ENCODE peak calls at places on chromosomes 3 and 15, in ten cellular contexts. E is A549, J is stomach, V is Peyer's patch, U is GM12891, P is body of pancreas, Y is HepG2, N is esophagus muscularis mucosa, H is HCT116, B is ovary. O is an unnamed sample.
A peak's percentile ranks its signal among the peaks of the same experiment; 100 is the strongest.

GRCh38 chr15:64379216-64379960 is 1.9 kb downstream of the PCLAF start:
- DNase-seq in Y (no peak), E (no peak), P (no peak), U (no peak), J (no peak), H (no peak), V (no peak), N (no peak), B (no peak), O (no peak)

GRCh38 chr3:148203263-148204010 is 494.3 kb upstream of the AGTR1 start:
- DNase-seq in H (no peak), N (no peak), B (no peak), U (no peak), E (no peak), P (no peak), Y (no peak), V (no peak), J (no peak), O (no peak)

GRCh38 chr3:177294221-177294620 is 96.9 kb upstream of the TBL1XR1 start:
- DNase-seq in P (peak; percentile 28), H (no peak), B (no peak), V (no peak), J (peak; percentile 62), E (no peak), U (no peak), N (no peak), Y (no peak), O (no peak)

GRCh38 chr3:45223889-45224730 is 2.0 kb downstream of the TMEM158 start:
- DNase-seq in Y (no peak), V (no peak), P (no peak), E (no peak), B (no peak), N (no peak), H (no peak), U (no peak), J (no peak), O (no peak)

GRCh38 chr3:148971819-148972218 is 19.5 kb upstream of the GYG1 start:
- DNase-seq in U (no peak), V (no peak), B (peak; percentile 81), E (no peak), Y (no peak), J (peak; percentile 47), H (no peak), P (peak; percentile 65), N (no peak), O (no peak)

GRCh38 chr15:80478075-80478474 is 73.9 kb downstream of the ARNT2 start:
- DNase-seq in V (no peak), E (no peak), J (no peak), Y (no peak), N (no peak), H (no peak), U (no peak), P (no peak), B (no peak), O (no peak)

GRCh38 chr3:107271787-107272387 is 105.4 kb upstream of the CCDC54 start:
- DNase-seq in H (peak; percentile 19), B (no peak), U (no peak), V (no peak), E (peak; percentile 41), N (no peak), Y (peak; percentile 18), P (no peak), J (no peak), O (no peak)

GRCh38 chr3:118828351-118828750 is 206.3 kb downstream of the IGSF11 start:
- DNase-seq in V (no peak), N (peak; percentile 91), Y (no peak), H (no peak), U (no peak), E (no peak), B (no peak), P (no peak), J (no peak), O (no peak)

GRCh38 chr3:128473180-128473519 is 6.5 kb upstream of the DNAJB8 start:
- DNase-seq in P (peak; percentile 72), B (no peak), J (no peak), U (no peak), V (no peak), Y (no peak), H (no peak), N (no peak), E (no peak), O (no peak)

GRCh38 chr3:122977645-122978466 is 49.7 kb downstream of the SEMA5B start:
- DNase-seq in N (no peak), P (peak; percentile 51), V (no peak), E (peak; percentile 10), B (no peak), H (no peak), J (no peak), Y (peak; percentile 73), U (no peak), O (peak; percentile 87)

GRCh38 chr3:126827121-126827520 is 123.1 kb downstream of the CHCHD6 start:
- DNase-seq in J (no peak), E (no peak), H (no peak), Y (no peak), P (no peak), B (no peak), U (no peak), N (peak; percentile 92), V (no peak), O (no peak)

GRCh38 chr3:141229132-141229531 is 2.5 kb upstream of the PXYLP1 start:
- DNase-seq in H (no peak), B (no peak), P (no peak), E (no peak), J (no peak), V (no peak), Y (no peak), N (no peak), U (no peak), O (no peak)

GRCh38 chr15:73212424-73212823 is 156.3 kb downstream of the HCN4 start:
- DNase-seq in P (no peak), U (no peak), E (no peak), Y (no peak), N (no peak), B (no peak), J (no peak), V (no peak), H (no peak), O (no peak)

GRCh38 chr15:38242055-38242454 is 10.6 kb upstream of the SPRED1 start:
- DNase-seq in Y (no peak), B (no peak), U (no peak), H (no peak), P (no peak), J (no peak), E (no peak), N (no peak), V (no peak), O (no peak)

GRCh38 chr15:50119063-50119700 is at the start of gene ATP8B4:
- DNase-seq in E (no peak), U (no peak), Y (no peak), V (no peak), P (no peak), J (no peak), B (no peak), H (no peak), N (no peak), O (no peak)
- TF ChIP-seq POLR2A in E (no peak), U (no peak), Y (no peak), V (no peak), P (no peak), J (no peak), B (no peak), H (no peak), N (no peak), O (no peak)

DNA sequence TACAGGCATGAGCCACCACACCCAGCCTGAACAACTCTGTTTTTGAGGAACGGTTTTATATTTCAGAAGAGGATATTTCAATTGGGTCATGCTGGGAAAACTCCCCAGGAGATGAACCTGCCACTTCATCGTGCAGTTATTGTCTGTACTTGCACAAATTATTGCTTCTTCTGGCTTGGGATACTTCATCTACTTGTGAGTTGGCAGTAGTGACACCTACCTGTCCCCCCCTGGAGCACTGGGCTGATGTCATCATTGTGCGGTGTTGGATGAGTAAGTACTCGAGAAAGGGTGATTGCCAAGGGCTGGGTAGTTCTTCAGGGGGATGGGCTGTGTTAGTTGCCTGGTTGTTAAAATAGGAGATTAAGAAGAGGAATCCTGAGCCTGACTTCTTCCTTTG is 85.1 kb upstream of the SAMMSON start:
- DNase-seq in B (no peak), P (no peak), J (no peak), V (no peak), N (no peak), H (no peak), Y (no peak), E (peak; percentile 18), U (no peak), O (no peak)
- TF ChIP-seq POLR2A in B (no peak), P (no peak), J (no peak), V (no peak), N (no peak), H (no peak), Y (no peak), E (no peak), U (no peak), O (no peak)

DNA sequence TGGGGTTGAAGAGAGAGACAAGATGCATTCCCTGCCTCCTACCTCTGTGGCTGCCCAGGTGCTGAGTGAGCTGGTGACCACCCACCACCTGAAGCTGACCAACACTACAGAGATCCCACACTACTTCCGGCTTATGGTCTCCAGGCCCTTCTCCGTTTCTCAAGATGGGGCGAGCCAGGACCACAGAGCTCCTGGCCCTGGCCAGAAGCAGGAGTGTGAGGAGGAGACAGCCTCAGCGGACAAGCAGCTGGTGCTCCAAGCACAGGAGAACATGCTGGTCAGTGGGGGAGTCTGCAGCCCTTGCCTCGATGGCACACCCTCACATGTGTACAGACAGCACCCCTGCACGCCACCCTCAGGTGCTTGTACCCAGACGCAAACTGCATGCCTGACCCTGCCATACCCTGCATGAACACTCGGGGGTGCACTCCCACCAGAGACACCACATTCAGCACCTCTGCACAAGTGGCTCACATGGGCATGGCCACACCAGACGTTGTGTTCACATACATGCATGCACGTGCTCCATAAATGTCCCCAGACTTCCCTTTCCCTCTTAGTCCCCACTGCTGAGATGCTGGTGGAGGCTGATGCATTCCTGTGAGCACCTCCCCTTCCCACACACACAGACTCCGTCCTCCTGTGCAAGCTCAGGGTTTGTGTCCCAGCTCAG is 19.0 kb downstream of the ACAA1 start:
- DNase-seq in J (peak; percentile 73), H (peak; percentile 40), P (peak; percentile 65), E (peak; percentile 66), B (peak; percentile 67), U (peak; percentile 82), N (no peak), V (peak; percentile 64), Y (peak; percentile 65), O (peak; percentile 53)
- TF ChIP-seq POLR2A in J (no peak), H (no peak), P (no peak), E (no peak), B (no peak), U (no peak), N (no peak), V (no peak), Y (peak; percentile 76), O (no peak)

DNA sequence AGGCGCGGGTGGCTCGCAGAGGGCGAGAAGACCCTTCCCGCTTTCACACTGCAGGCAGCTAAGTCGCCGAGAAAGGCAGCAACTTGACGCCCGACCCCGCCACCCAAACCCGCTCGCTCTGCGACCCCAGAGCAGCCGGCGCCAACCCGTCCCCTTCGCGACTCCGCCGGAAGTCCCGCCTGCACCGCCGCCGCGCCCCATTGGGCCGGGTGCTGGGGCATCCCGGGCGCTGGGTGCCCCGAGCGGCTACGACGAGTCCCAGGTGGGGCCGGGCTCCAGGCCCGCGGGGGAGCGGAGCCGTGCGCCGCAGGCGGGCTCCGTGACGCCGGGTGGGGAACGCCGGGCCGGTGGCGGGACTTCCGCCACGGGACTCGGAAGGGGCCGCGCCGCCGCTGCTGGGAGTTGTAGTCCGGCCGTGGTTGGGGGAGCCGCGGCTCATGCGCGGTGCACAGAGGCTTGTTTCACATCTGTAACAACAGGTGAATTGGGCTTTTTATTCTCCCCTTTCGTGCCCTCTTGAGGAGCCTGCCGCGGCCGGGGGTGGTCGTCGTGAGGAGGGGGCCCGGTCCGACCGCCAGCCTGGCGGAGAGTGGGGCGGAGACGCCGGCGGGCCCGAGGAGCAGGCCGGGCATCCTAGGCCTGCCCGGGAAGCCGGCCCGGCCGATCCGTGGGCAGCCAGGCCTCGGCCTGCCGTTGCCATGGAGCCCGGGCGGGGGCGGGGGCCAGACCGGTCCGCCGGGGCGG is at the start of gene DHX30:
- DNase-seq in J (peak; percentile 89), P (peak; percentile 86), H (no peak), U (peak; percentile 92), E (peak; percentile 85), V (peak; percentile 85), B (peak; percentile 92), N (peak; percentile 97), Y (peak; percentile 68), O (peak; percentile 90)
- TF ChIP-seq POLR2A in J (no peak), P (peak; percentile 72), H (peak; percentile 65), U (no peak), E (peak; percentile 43), V (peak; percentile 61), B (peak; percentile 72), N (peak; percentile 81), Y (peak; percentile 64), O (peak; percentile 59)